ENCODE peak calls at places on chromosomes 16 and 17, in six cellular contexts. E, H, O, X, F and C are unnamed samples.

GRCh38 chr17:81445642-81446500 is 50.6 kb downstream of the BAHCC1 start:
- DNase-seq in X (no peak), F (no peak), E (no peak), H (no peak), O (no peak), C (no peak)

GRCh38 chr17:80992948-80993624 is 1.4 kb downstream of the CHMP6 start:
- DNase-seq in F (no peak), E (peak; percentile 73), X (peak; percentile 71), O (no peak), H (no peak), C (no peak)

GRCh38 chr16:63813862-63814261 is 1308.0 kb downstream of the CDH11 start:
- DNase-seq in E (no peak), F (no peak), O (no peak), X (no peak), H (no peak), C (no peak)

GRCh38 chr16:16108759-16109158 is 114.5 kb downstream of the ABCC6 start:
- DNase-seq in O (no peak), E (no peak), H (no peak), X (no peak), F (no peak), C (no peak)

GRCh38 chr17:82449136-82449882 is 1.2 kb downstream of the CYBC1 start:
- DNase-seq in E (peak; percentile 96), X (peak; percentile 42), H (no peak), F (no peak), O (peak; percentile 48), C (peak; percentile 78)

GRCh38 chr17:16449121-16449570 is 33.8 kb downstream of the TRPV2 start:
- DNase-seq in O (no peak), X (no peak), E (no peak), H (no peak), F (no peak), C (no peak)

GRCh38 chr16:24463196-24463945 is 76.0 kb upstream of the RBBP6 start:
- DNase-seq in F (no peak), O (no peak), X (no peak), H (no peak), E (no peak), C (no peak)

GRCh38 chr17:57986841-57987581 is 1.0 kb downstream of the VEZF1 start:
- DNase-seq in O (peak; percentile 91), H (peak; percentile 66), E (peak; percentile 87), F (no peak), X (peak; percentile 67), C (peak; percentile 73)

GRCh38 chr17:7832431-7832830 is 1.6 kb upstream of the KDM6B start:
- DNase-seq in O (no peak), H (no peak), X (no peak), E (peak; percentile 79), F (no peak), C (no peak)

GRCh38 chr17:41301916-41302901 is at the start of gene KRTAP29-1:
- DNase-seq in X (no peak), H (no peak), F (no peak), O (no peak), E (no peak), C (no peak)

GRCh38 chr16:86354641-86355040 is 155.7 kb upstream of the FOXF1 start:
- DNase-seq in F (no peak), O (no peak), H (no peak), E (no peak), X (no peak), C (no peak)

GRCh38 chr16:19912445-19913305 is 28.0 kb upstream of the GPRC5B start:
- DNase-seq in F (no peak), X (no peak), O (no peak), H (no peak), E (no peak), C (no peak)

GRCh38 chr17:14940112-14940945 is 324.8 kb downstream of the PMP22 start:
- DNase-seq in X (no peak), E (no peak), O (no peak), F (no peak), H (no peak), C (no peak)

GRCh38 chr17:57463103-57463885 is 207.0 kb downstream of the MSI2 start:
- DNase-seq in X (no peak), O (peak; percentile 95), E (no peak), F (no peak), H (no peak), C (no peak)

GRCh38 chr17:57956311-57957119 is 1.3 kb upstream of the CUEDC1 start:
- DNase-seq in F (no peak), E (peak; percentile 71), O (peak; percentile 36), H (peak; percentile 15), X (no peak), C (peak; percentile 42)

GRCh38 chr16:31862761-31863160 is 10.8 kb upstream of the ZNF267 start:
- DNase-seq in E (no peak), F (no peak), H (no peak), O (no peak), X (no peak), C (no peak)

GRCh38 chr17:49224198-49224996 is 6.2 kb downstream of the PHOSPHO1 start:
- DNase-seq in E (peak; percentile 94), H (no peak), F (no peak), X (peak; percentile 36), O (no peak), C (peak; percentile 62)

GRCh38 chr17:83151442-83152220 is 72.2 kb downstream of the METRNL start:
- DNase-seq in E (peak; percentile 72), F (no peak), X (no peak), O (peak; percentile 94), H (no peak), C (no peak)

GRCh38 chr16:57216968-57217367 is 28.1 kb upstream of the ARL2BP start:
- DNase-seq in O (no peak), X (no peak), F (no peak), E (no peak), H (no peak), C (no peak)

GRCh38 chr17:67442787-67443624 is 65.9 kb downstream of the PITPNC1 start:
- DNase-seq in H (peak; percentile 20), F (no peak), E (no peak), X (no peak), O (no peak), C (no peak)

GRCh38 chr16:3922241-3922640 is 41.7 kb upstream of the CREBBP start:
- DNase-seq in X (no peak), O (no peak), F (no peak), E (peak; percentile 20), H (no peak), C (no peak)

GRCh38 chr17:37648555-37648954 is 5.3 kb upstream of the DDX52 start:
- DNase-seq in F (no peak), X (no peak), H (no peak), O (no peak), E (no peak), C (no peak)

GRCh38 chr17:73911726-73912359 is 267.6 kb upstream of the SDK2 start:
- DNase-seq in X (no peak), E (no peak), F (no peak), O (peak; percentile 38), H (no peak), C (no peak)

DNA sequence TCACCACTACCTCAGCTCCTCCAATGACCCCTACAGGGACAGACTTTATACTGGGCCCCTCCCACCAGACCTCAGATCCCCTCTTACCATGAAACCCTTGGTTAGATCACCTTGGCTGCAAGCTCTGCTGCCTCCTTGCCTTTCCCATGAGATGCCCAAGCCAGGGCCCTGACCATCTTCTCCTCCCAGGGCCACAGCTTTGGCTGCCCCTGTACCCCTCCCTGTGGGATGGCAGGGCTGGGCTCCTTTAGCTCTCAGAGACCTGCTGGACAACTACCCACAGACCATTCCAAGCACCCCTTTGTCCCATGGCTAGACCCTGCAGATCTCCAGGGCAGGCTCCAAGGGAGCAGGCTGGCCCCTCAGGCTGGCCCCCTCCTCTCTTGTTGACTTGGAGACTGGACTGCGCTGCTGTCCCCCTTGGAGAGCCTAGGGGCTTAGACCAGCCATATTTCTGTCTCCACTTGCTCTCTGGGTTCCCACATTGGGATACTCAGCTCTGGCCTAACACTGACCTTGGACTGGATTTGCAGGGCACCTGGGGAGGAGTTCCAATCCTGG is 1692.7 kb downstream of the TP53TG3F start:
- DNase-seq in E (peak; percentile 35), H (no peak), F (no peak), X (no peak), O (no peak), C (no peak)
- H3K9me3 ChIP-seq in E (peaks cover 88% of the 10 kb centered on the region), H (no peaks in the 10 kb centered on the region), F (no peaks in the 10 kb centered on the region), X (peaks cover 50% of the 10 kb centered on the region), O (peaks cover 10% of the 10 kb centered on the region), C (no peaks in the 10 kb centered on the region)

GRCh38 chr16:8866118-8866883 is 2.5 kb downstream of the CARHSP1 start:
- DNase-seq in O (no peak), F (no peak), E (no peak), H (peak; percentile 59), X (no peak), C (no peak)
- H3K27ac ChIP-seq in O (no peak overlapping the region), F (no peak overlapping the region), E (peak overlapping the region; percentile 92), H (peak overlapping the region; percentile 86), X (peak overlapping the region; percentile 87), C (no peak overlapping the region)

DNA sequence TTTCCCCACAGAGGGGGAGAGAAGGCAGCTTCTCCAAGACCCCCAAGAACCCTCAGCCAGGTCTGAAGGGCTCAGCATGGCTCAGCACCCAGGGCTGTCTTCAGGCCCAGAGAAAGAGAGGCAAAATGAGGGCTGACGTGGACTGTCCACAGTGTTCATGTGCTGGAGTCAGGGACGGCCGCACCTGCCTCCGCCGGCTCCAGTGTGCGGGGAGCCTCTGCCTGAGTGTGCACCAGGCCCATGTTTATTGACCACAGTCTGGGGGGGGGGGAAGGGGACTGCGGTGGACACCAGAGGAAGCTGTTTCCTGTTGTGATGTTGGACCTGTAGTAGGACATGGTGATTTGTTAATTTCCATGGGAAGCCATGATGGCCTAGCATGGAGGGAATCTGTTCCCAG is 6.9 kb downstream of the MRM1 start:
- DNase-seq in X (no peak), H (no peak), F (no peak), E (no peak), O (no peak), C (no peak)
- H3K4me1 ChIP-seq in X (peaks cover 5% of the 10 kb centered on the region), H (no peaks in the 10 kb centered on the region), F (peaks cover 34% of the 10 kb centered on the region), E (peaks cover 3% of the 10 kb centered on the region), O (no peaks in the 10 kb centered on the region), C (peaks cover 20% of the 10 kb centered on the region)

GRCh38 chr17:18896146-18896545 is 38.2 kb downstream of the PRPSAP2 start:
- DNase-seq in O (no peak), X (no peak), E (no peak), H (no peak), F (no peak), C (no peak)
- H3K9me3 ChIP-seq in O (no peaks in the 10 kb centered on the region), X (no peaks in the 10 kb centered on the region), E (peaks cover 4% of the 10 kb centered on the region), H (no peaks in the 10 kb centered on the region), F (no peaks in the 10 kb centered on the region), C (no peaks in the 10 kb centered on the region)

GRCh38 chr16:68298907-68299515 is 11.7 kb downstream of the SLC7A6OS start:
- DNase-seq in O (no peak), F (no peak), H (peak; percentile 31), X (no peak), E (no peak), C (no peak)

GRCh38 chr16:68298312-68298711 is 12.4 kb downstream of the SLC7A6OS start:
- DNase-seq in X (no peak), F (no peak), E (no peak), H (no peak), O (no peak), C (no peak)

GRCh38 chr16:68297908-68298307 is 12.8 kb downstream of the SLC7A6OS start:
- DNase-seq in E (no peak), O (no peak), F (no peak), X (no peak), H (no peak), C (no peak)

GRCh38 chr16:68300736-68301459 is 9.8 kb downstream of the SLC7A6OS start:
- DNase-seq in H (no peak), X (no peak), F (no peak), O (no peak), E (no peak), C (no peak)

GRCh38 chr16:68299571-68300453 is 10.9 kb downstream of the SLC7A6OS start:
- DNase-seq in X (no peak), H (no peak), F (no peak), O (no peak), E (no peak), C (no peak)
- H3K27ac ChIP-seq in X (no peak overlapping the region), H (no peak overlapping the region), F (peak overlapping the region; percentile 92), O (no peak overlapping the region), E (no peak overlapping the region), C (no peak overlapping the region)